ENCODE peak calls at places on chromosomes 11 and 22, in six cellular contexts. V is CD4-positive, alpha-beta T cell; R is mesothelial cell of epicardium; W is fibroblast of the conjunctiva; E is fibroblast of gingiva; Z is EH. C is an unnamed sample.

GRCh38 chr11:65931773-65932557 is 12.7 kb downstream of the DRAP1 start:
- DNase-seq in W (no peak), Z (no peak), E (no peak), V (no peak), R (no peak), C (no peak)

GRCh38 chr11:431921-432320 is 9.9 kb downstream of the ANO9 start:
- DNase-seq in W (no peak), R (no peak), E (no peak), V (no peak), Z (no peak), C (peak; percentile 29)

GRCh38 chr11:86209806-86210657 is 34.5 kb upstream of the EED start:
- DNase-seq in Z (no peak), W (no peak), V (no peak), R (no peak), E (peak; percentile 17), C (no peak)

GRCh38 chr11:36018967-36019596 is 75.2 kb downstream of the LDLRAD3 start:
- DNase-seq in V (no peak), W (no peak), R (no peak), Z (no peak), E (no peak), C (no peak)

GRCh38 chr22:23245045-23245798 is 64.9 kb downstream of the BCR start:
- DNase-seq in V (no peak), W (no peak), R (no peak), Z (peak; percentile 33), E (peak; percentile 53), C (no peak)

GRCh38 chr11:134283461-134284230 is 7.5 kb downstream of the GLB1L3 start:
- DNase-seq in W (no peak), E (no peak), R (no peak), V (no peak), Z (no peak), C (no peak)

GRCh38 chr11:15725246-15725645 is 610.5 kb downstream of the INSC start:
- DNase-seq in V (no peak), Z (no peak), E (no peak), W (no peak), R (no peak), C (no peak)

GRCh38 chr22:39183991-39184585 is 31.6 kb upstream of the CBX7 start:
- DNase-seq in E (no peak), V (no peak), W (no peak), Z (peak; percentile 70), R (no peak), C (no peak)

GRCh38 chr11:66115638-66116410 is 45.8 kb downstream of the PACS1 start:
- DNase-seq in V (no peak), R (no peak), E (no peak), Z (peak; percentile 29), W (no peak), C (no peak)

C was measured in mucosa of descending colon.